ENCODE peak calls at places on chromosomes 12 and 14, in eight cellular contexts. S is stimulated activated CD4-positive, alpha-beta T cell treated with anti-CD3 and anti-CD28 coated beads, Interleukin-15, amount 100 ng/mL, for 24 hours; O is EL; L is occipital lobe; W is GM04504; B is NAMALWA; T is K562; Z is CD8-positive, alpha-beta T cell. I is an unnamed sample.

GRCh38 chr14:58830121-58830520 is 192.4 kb downstream of the DACT1 start:
- DNase-seq in S (no peak), O (no peak), L (no peak), W (no peak), B (no peak), T (no peak), Z (no peak), I (no peak)

GRCh38 chr12:96571101-96571862 is 81.9 kb downstream of the CFAP54 start:
- DNase-seq in S (peak), O (peak), L (no peak), W (no peak), B (peak), T (no peak), Z (no peak), I (no peak)

GRCh38 chr12:101021911-101022388 is 188.1 kb downstream of the SLC5A8 start:
- DNase-seq in S (no peak), O (peak), L (no peak), W (peak), B (no peak), T (no peak), Z (no peak), I (no peak)

GRCh38 chr14:78763746-78764145 is 593.6 kb downstream of the NRXN3 start:
- DNase-seq in S (no peak), O (no peak), L (no peak), W (no peak), B (no peak), T (no peak), Z (no peak), I (no peak)

GRCh38 chr14:93064411-93065271 is 51.1 kb downstream of the ITPK1 start:
- DNase-seq in S (no peak), O (no peak), L (no peak), W (no peak), B (no peak), T (no peak), Z (no peak), I (no peak)

GRCh38 chr14:101444116-101444515 is 117.2 kb upstream of the DIO3 start:
- DNase-seq in S (no peak), O (peak), L (no peak), W (peak), B (no peak), T (no peak), Z (no peak), I (no peak)

GRCh38 chr14:73283592-73284379 is 46.5 kb downstream of the PAPLN start:
- DNase-seq in S (no peak), O (no peak), L (no peak), W (no peak), B (no peak), T (no peak), Z (no peak), I (no peak)

GRCh38 chr12:30813741-30814687 is 59.3 kb upstream of the CAPRIN2 start:
- DNase-seq in S (no peak), O (no peak), L (no peak), W (no peak), B (no peak), T (no peak), Z (no peak), I (no peak)

GRCh38 chr12:53006810-53007742 is 820 bp downstream of the EIF4B start:
- DNase-seq in S (peak), O (peak), L (peak), W (no peak), B (peak), T (peak), Z (peak), I (peak)

GRCh38 chr14:91817566-91818325 is 49.6 kb downstream of the TC2N start:
- DNase-seq in S (peak), O (no peak), L (no peak), W (no peak), B (peak), T (no peak), Z (no peak), I (no peak)

GRCh38 chr14:104252256-104253215 is 114.1 kb downstream of the KIF26A start:
- DNase-seq in S (no peak), O (no peak), L (no peak), W (no peak), B (no peak), T (no peak), Z (no peak), I (no peak)

I was measured in HuH-7.